ENCODE peak calls at places on chromosomes 12 and 14, in five cellular contexts. M, O, Y, N and V are unnamed samples.
A peak's percentile ranks its signal among the peaks of the same experiment; 100 is the strongest.

GRCh38 chr12:75011120-75011519 is 198.5 kb downstream of the KCNC2 start:
- DNase-seq in M (no peak), Y (no peak), N (no peak), O (no peak), V (no peak)

GRCh38 chr14:68244272-68244975 is 424.8 kb downstream of the RAD51B start:
- DNase-seq in O (no peak), M (no peak), N (no peak), Y (no peak), V (no peak)

GRCh38 chr14:99164712-99165111 is 107.3 kb downstream of the BCL11B start:
- DNase-seq in O (no peak), Y (no peak), M (no peak), N (no peak), V (no peak)

GRCh38 chr14:99660006-99660566 is 15.2 kb downstream of the HHIPL1 start:
- DNase-seq in M (no peak), Y (peak; percentile 40), N (no peak), O (no peak), V (no peak)

GRCh38 chr14:24058260-24058950 is 6.6 kb downstream of the CARMIL3 start:
- DNase-seq in Y (peak; percentile 89), O (peak; percentile 64), N (peak; percentile 74), M (no peak), V (peak; percentile 80)

GRCh38 chr12:46266382-46266791 is 2.5 kb downstream of the SLC38A1 start:
- DNase-seq in O (peak; percentile 61), M (no peak), Y (no peak), N (no peak), V (peak; percentile 17)

GRCh38 chr12:112815589-112816321 is 24.2 kb downstream of the RPH3A start:
- DNase-seq in N (no peak), M (no peak), Y (no peak), O (no peak), V (no peak)

GRCh38 chr12:32039341-32039740 is 67.3 kb upstream of the BICD1 start:
- DNase-seq in Y (no peak), M (no peak), O (peak; percentile 20), N (no peak), V (no peak)

GRCh38 chr12:116161588-116161987 is 115.9 kb downstream of the MED13L start:
- DNase-seq in N (no peak), Y (no peak), M (no peak), O (peak; percentile 73), V (no peak)

DNA sequence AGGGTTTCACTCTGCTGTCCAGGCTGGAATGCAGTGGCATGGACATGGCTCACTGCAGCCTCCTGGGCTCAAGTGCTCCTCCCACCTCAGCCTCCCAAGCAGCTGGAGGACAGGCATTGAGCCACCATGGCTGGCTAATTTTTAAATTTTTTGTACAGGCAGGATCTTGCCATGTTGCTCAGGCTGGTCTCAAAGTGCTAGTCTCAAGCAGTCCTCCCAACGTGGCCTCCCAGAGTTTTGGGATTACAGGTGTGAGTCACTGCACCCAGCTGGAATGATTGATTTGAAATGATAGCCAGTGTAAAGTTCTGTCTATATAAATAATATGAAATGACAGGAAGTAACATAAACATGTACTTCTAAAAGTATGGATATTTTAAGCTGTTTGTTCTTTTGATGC is 172.7 kb downstream of the FUT8 start:
- DNase-seq in N (no peak), M (no peak), Y (no peak), O (no peak), V (no peak)
- TF ChIP-seq CTCF in N (no peak), M (no peak), Y (no peak), O (no peak), V (no peak)

DNA sequence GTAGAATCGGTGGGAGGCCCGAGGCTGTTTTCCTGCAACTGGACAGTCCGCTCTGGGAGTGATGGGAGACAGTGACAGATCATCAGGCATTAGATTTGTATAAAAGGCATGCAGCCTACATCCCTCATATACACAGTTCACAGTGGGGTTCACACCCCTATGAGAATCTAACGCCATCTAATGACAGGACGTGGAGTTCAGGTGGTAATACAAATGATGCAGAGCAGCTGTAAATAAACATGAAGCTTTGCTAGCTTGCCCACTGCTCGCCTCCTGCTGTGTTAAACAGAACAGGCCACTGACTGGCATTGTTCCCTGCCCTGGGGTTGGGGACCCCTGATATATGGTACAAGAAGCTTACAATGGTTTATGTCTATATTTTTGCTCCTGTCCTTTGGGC is 179.0 kb downstream of the LRFN5 start:
- DNase-seq in Y (no peak), O (no peak), M (no peak), N (no peak), V (peak; percentile 6)
- TF ChIP-seq CTCF in Y (no peak), O (no peak), M (no peak), N (no peak), V (no peak)

GRCh38 chr12:26726956-26727355 is 106.0 kb downstream of the ITPR2 start:
- DNase-seq in N (no peak), M (no peak), O (no peak), Y (no peak), V (no peak)
- TF ChIP-seq CTCF in N (no peak), M (no peak), O (no peak), Y (no peak), V (no peak)

GRCh38 chr14:35406811-35407630 is 2.5 kb upstream of the NFKBIA start:
- DNase-seq in N (no peak), O (peak; percentile 74), Y (no peak), M (no peak), V (peak; percentile 21)
- TF ChIP-seq CTCF in N (peak; percentile 91), O (peak; percentile 86), Y (peak; percentile 75), M (peak; percentile 75), V (peak; percentile 67)

DNA sequence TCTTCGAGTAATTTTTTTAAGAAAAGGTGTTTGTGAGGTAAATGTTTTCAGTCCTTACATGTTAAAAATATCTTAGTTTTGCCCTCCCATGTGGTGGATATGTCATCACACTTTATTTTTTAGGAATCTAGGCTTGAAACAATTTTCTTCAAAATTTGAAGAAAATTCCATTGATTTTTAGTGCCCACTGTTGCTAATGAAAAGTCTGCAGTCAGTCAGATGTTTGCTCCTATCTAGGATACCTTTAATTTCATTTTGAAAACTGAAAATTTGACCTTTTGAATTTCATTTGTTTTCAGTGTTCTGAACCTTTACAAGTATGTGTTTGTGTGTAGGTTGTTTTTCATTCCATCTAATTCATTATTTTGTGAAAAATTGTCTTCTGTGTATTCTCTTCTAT is 105.4 kb downstream of the LRRK2 start:
- DNase-seq in N (no peak), O (no peak), Y (no peak), M (no peak), V (no peak)
- TF ChIP-seq CTCF in N (no peak), O (no peak), Y (no peak), M (no peak), V (no peak)

DNA sequence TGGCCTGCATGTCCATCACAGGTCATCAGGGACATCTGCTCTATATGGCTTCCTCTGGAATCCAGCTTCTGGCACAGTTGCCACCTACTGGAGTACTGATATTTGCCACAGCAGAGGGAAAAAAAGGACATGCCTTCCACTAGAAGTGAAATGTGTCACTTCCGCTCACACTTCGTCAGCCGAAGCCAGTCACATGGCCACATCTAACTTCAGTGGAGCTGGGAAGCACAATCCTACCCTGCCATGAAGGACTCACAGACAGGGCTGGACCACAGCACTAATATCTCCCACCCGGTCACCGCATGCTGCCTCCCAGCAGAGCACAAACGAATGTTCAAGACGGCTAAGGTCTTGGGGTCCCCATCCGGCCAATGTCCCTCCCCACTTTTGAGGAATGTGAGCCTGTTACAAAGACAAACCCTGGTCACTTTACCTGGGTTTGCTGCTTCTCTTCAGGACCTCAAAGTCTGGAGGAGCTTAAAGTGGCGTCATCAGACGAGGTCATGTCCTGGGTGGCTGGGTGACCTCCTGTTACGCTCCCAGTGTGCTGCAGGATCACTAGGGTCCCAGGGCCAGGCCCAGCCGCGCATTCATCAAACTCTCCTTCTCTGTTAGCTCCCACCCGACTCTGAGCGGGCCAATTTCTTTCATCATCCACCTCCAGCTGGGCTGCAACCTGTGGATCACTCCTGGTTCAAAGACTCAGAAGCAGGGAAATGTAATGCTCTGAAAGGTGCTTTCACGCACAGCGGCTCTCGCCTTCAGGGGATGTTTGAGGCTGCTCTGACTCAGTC is 98.5 kb downstream of the GCH1 start:
- DNase-seq in N (no peak), M (no peak), Y (no peak), O (no peak), V (no peak)
- TF ChIP-seq CTCF in N (no peak), M (no peak), Y (no peak), O (no peak), V (no peak)

GRCh38 chr14:103103461-103104388 is 9.2 kb downstream of the EXOC3L4 start:
- DNase-seq in M (no peak), N (peak; percentile 77), Y (peak; percentile 77), O (peak; percentile 35), V (peak; percentile 86)
- TF ChIP-seq CTCF in M (no peak), N (no peak), Y (peak; percentile 41), O (peak; percentile 8), V (peak; percentile 43)